ENCODE peak calls at places on chromosomes 7 and 10, in ten cellular contexts. S is breast epithelium, Z is thoracic aorta, G is GM12865, T is fibroblast of the aortic adventitia, H is prostate gland, M is AG04450, P is endodermal cell, E is A549, V is Panc1. B is an unnamed sample.

GRCh38 chr10:30247704-30248103 is 101.4 kb downstream of the MTPAP start:
- DNase-seq in G (peak; percentile 47), P (no peak), M (no peak), S (no peak), E (no peak), T (no peak), V (no peak), Z (no peak), H (no peak), B (no peak)

GRCh38 chr10:35511649-35512048 is 93.5 kb upstream of the GJD4 start:
- DNase-seq in S (no peak), M (no peak), T (no peak), H (no peak), V (no peak), E (no peak), Z (no peak), P (no peak), G (no peak), B (no peak)

GRCh38 chr10:21314234-21314633 is 211.2 kb downstream of the SKIDA1 start:
- DNase-seq in V (no peak), P (peak; percentile 78), H (no peak), Z (no peak), E (no peak), T (peak; percentile 73), G (no peak), M (no peak), S (no peak), B (no peak)

GRCh38 chr7:45655539-45655938 is 81.4 kb downstream of the ADCY1 start:
- DNase-seq in P (no peak), H (no peak), T (no peak), G (no peak), Z (no peak), V (no peak), S (no peak), M (no peak), E (no peak), B (no peak)

GRCh38 chr7:55086413-55087201 is 67.8 kb downstream of the EGFR start:
- DNase-seq in T (peak; percentile 85), Z (no peak), H (no peak), E (no peak), P (no peak), V (no peak), G (peak; percentile 73), M (peak; percentile 45), S (no peak), B (peak; percentile 47)

GRCh38 chr10:74103560-74104248 is 46.9 kb downstream of the AP3M1 start:
- DNase-seq in M (no peak), Z (no peak), T (peak; percentile 44), S (no peak), P (no peak), G (peak; percentile 50), E (peak; percentile 48), H (no peak), V (no peak), B (no peak)

GRCh38 chr7:28102778-28103177 is 77.8 kb downstream of the JAZF1 start:
- DNase-seq in G (no peak), P (no peak), S (no peak), T (peak; percentile 45), E (peak; percentile 28), H (no peak), M (no peak), V (no peak), Z (no peak), B (no peak)

GRCh38 chr7:91089382-91089963 is 174.8 kb upstream of the FZD1 start:
- DNase-seq in E (peak; percentile 17), P (no peak), Z (no peak), M (no peak), S (no peak), G (peak; percentile 43), V (peak; percentile 24), T (peak; percentile 68), H (no peak), B (no peak)

GRCh38 chr7:2515424-2516193 is 4.0 kb upstream of the LFNG start:
- DNase-seq in S (peak; percentile 71), V (no peak), H (no peak), M (no peak), E (no peak), Z (no peak), T (no peak), G (no peak), P (peak; percentile 52), B (no peak)

GRCh38 chr10:61973923-61974322 is 72.4 kb downstream of the ARID5B start:
- DNase-seq in P (no peak), Z (no peak), V (no peak), T (no peak), M (no peak), H (no peak), G (peak; percentile 37), S (no peak), E (no peak), B (no peak)

GRCh38 chr7:41890631-41891265 is 187.9 kb upstream of the INHBA start:
- DNase-seq in G (no peak), T (no peak), Z (no peak), S (no peak), E (no peak), P (no peak), V (no peak), H (no peak), M (no peak), B (no peak)

GRCh38 chr7:41889472-41889871 is 186.6 kb upstream of the INHBA start:
- DNase-seq in G (no peak), E (no peak), S (no peak), T (no peak), V (no peak), M (no peak), Z (no peak), P (no peak), H (no peak), B (no peak)

GRCh38 chr7:41893656-41894055 is 190.8 kb upstream of the INHBA start:
- DNase-seq in S (no peak), Z (no peak), G (no peak), P (no peak), E (no peak), M (no peak), T (no peak), H (no peak), V (no peak), B (no peak)

GRCh38 chr7:41889040-41889439 is 186.2 kb upstream of the INHBA start:
- DNase-seq in E (no peak), Z (no peak), G (peak; percentile 33), S (no peak), V (no peak), P (no peak), T (no peak), H (no peak), M (no peak), B (no peak)

GRCh38 chr7:41891967-41892755 is 189.3 kb upstream of the INHBA start:
- DNase-seq in G (no peak), M (no peak), Z (no peak), V (no peak), P (peak; percentile 86), H (no peak), S (no peak), T (no peak), E (no peak), B (no peak)
- TF ChIP-seq CTCF in G (peak; percentile 31), M (no peak), Z (no peak), V (peak; percentile 31), P (peak; percentile 82), H (no peak), S (no peak), T (no peak), E (no peak), B (no peak)

GRCh38 chr7:153380636-153381035 is 621.1 kb downstream of the ACTR3B start:
- DNase-seq in E (no peak), Z (no peak), P (no peak), G (no peak), H (no peak), T (no peak), V (no peak), S (no peak), M (no peak), B (no peak)
- TF ChIP-seq CTCF in E (no peak), Z (no peak), P (no peak), G (no peak), H (no peak), T (no peak), V (no peak), S (no peak), M (no peak), B (no peak)

GRCh38 chr7:135343361-135343760 is 109.7 kb downstream of the STRA8 start:
- DNase-seq in M (no peak), G (no peak), E (no peak), Z (no peak), S (no peak), P (no peak), H (no peak), T (no peak), V (no peak), B (no peak)

GRCh38 chr7:135342887-135343286 is 109.2 kb downstream of the STRA8 start:
- DNase-seq in G (no peak), M (no peak), P (no peak), E (no peak), T (no peak), S (no peak), Z (no peak), V (no peak), H (no peak), B (no peak)

GRCh38 chr7:135337506-135337905 is 103.9 kb downstream of the STRA8 start:
- DNase-seq in V (no peak), P (no peak), S (no peak), T (no peak), M (no peak), E (no peak), G (no peak), H (no peak), Z (no peak), B (no peak)

GRCh38 chr7:135338151-135338550 is 104.5 kb downstream of the STRA8 start:
- DNase-seq in E (no peak), V (no peak), M (no peak), Z (no peak), T (no peak), G (no peak), P (no peak), S (no peak), H (no peak), B (no peak)

GRCh38 chr7:135341049-135341448 is 107.4 kb downstream of the STRA8 start:
- DNase-seq in G (no peak), H (no peak), Z (no peak), M (no peak), E (no peak), V (no peak), T (no peak), P (peak; percentile 62), S (no peak), B (no peak)
- TF ChIP-seq CTCF in G (no peak), H (no peak), Z (no peak), M (no peak), E (no peak), V (no peak), T (no peak), P (peak; percentile 40), S (no peak), B (no peak)

DNA sequence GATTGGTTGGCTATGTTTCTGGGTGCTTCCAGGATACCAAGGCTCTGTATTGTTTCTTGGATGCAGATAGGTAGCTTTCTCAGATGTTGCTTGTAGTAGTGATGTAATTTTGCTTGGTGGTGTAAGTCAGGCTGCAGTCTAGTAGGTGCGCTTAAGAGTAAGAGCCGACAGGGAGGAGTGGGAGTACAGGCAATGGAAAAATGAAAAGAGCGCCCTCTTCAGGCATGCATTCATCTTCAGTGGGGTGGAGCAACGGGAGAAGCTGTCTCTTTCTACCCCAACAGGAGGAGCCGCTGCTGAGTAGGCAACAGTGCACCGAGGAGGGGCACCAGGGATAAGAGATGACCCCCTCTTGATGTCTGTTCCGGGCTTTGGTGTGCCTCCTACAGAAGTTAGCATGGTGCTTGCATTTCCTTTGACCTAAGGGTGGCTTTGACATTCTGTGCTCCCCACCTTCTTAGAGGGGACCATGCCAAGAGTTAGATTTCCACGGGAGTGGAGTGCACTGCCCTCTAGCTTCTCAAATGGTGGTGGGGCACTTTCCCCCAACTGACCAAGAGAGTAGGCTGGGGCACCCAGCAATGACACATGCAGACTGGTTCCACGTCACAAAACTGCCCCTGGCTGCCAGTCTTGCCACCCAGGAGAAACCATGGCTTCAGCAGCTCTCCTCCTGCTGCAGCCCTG is 56.1 kb downstream of the ZNF783 start:
- DNase-seq in Z (no peak), H (no peak), E (no peak), V (no peak), T (no peak), S (no peak), M (no peak), P (peak; percentile 78), G (no peak), B (no peak)
- TF ChIP-seq CTCF in Z (no peak), H (no peak), E (no peak), V (peak; percentile 34), T (no peak), S (no peak), M (no peak), P (peak; percentile 69), G (no peak), B (no peak)